ENCODE peak calls at places on chromosome 21, in four cellular contexts. One of them, this sample, is unnamed.

GRCh38 chr21:42346866-42347600 is 3.8 kb downstream of the TFF2 start:
- DNase-seq in HL-60: no peak
- DNase-seq in GM12878: no peak
- DNase-seq in K562: no peak
- DNase-seq in this sample: no peak

GRCh38 chr21:42088148-42088547 is 17.0 kb downstream of the UMODL1 start:
- DNase-seq in HL-60: no peak
- DNase-seq in GM12878: no peak
- DNase-seq in K562: no peak
- DNase-seq in this sample: no peak

GRCh38 chr21:15533618-15534017 is 196.2 kb upstream of the USP25 start:
- DNase-seq in HL-60: no peak
- DNase-seq in GM12878: no peak
- DNase-seq in K562: no peak
- DNase-seq in this sample: no peak

GRCh38 chr21:19468981-19469715 is 1065.6 kb upstream of the TMPRSS15 start:
- DNase-seq in HL-60: no peak
- DNase-seq in GM12878: no peak
- DNase-seq in K562: no peak
- DNase-seq in this sample: no peak

GRCh38 chr21:29342394-29342957 is 43.8 kb downstream of the BACH1 start:
- DNase-seq in HL-60: no peak
- DNase-seq in GM12878: peak; percentile 32
- DNase-seq in K562: no peak
- DNase-seq in this sample: no peak

GRCh38 chr21:38817371-38818335 is 11.9 kb downstream of the ETS2 start:
- DNase-seq in HL-60: no peak
- DNase-seq in GM12878: no peak
- DNase-seq in K562: no peak
- DNase-seq in this sample: no peak

GRCh38 chr21:44057960-44058651 is 46.0 kb downstream of the TRAPPC10 start:
- DNase-seq in HL-60: no peak
- DNase-seq in GM12878: no peak
- DNase-seq in K562: no peak
- DNase-seq in this sample: no peak

GRCh38 chr21:30227633-30228404 is 11.9 kb upstream of the CLDN8 start:
- DNase-seq in HL-60: no peak
- DNase-seq in GM12878: no peak
- DNase-seq in K562: peak; percentile 21
- DNase-seq in this sample: no peak

GRCh38 chr21:43865471-43866181 is 603 bp downstream of the AGPAT3 start:
- DNase-seq in HL-60: peak; percentile 40
- DNase-seq in GM12878: no peak
- DNase-seq in K562: peak; percentile 86
- DNase-seq in this sample: peak; percentile 59

GRCh38 chr21:42160950-42161225 is 58.1 kb upstream of the ABCG1 start:
- DNase-seq in HL-60: no peak
- DNase-seq in GM12878: no peak
- DNase-seq in K562: no peak
- DNase-seq in this sample: no peak

GRCh38 chr21:42670884-42671283 is 17.5 kb downstream of the PDE9A start:
- DNase-seq in HL-60: no peak
- DNase-seq in GM12878: no peak
- DNase-seq in K562: no peak
- DNase-seq in this sample: no peak

GRCh38 chr21:15667010-15667409 is 62.8 kb upstream of the USP25 start:
- DNase-seq in HL-60: no peak
- DNase-seq in GM12878: no peak
- DNase-seq in K562: no peak
- DNase-seq in this sample: no peak

GRCh38 chr21:36169465-36170128 is 13.0 kb downstream of the DOP1B start:
- DNase-seq in HL-60: peak; percentile 60
- DNase-seq in GM12878: no peak
- DNase-seq in K562: no peak
- DNase-seq in this sample: no peak
- TF ChIP-seq SPI1 in HL-60: peak; percentile 43
- TF ChIP-seq SPI1 in GM12878: no peak
- TF ChIP-seq SPI1 in K562: no peak
- TF ChIP-seq SPI1 in this sample: no peak

GRCh38 chr21:45067462-45068285 is 6.7 kb upstream of the ADARB1 start:
- DNase-seq in HL-60: no peak
- DNase-seq in GM12878: no peak
- DNase-seq in K562: peak; percentile 96
- DNase-seq in this sample: no peak
- TF ChIP-seq SPI1 in HL-60: no peak
- TF ChIP-seq SPI1 in GM12878: no peak
- TF ChIP-seq SPI1 in K562: no peak
- TF ChIP-seq SPI1 in this sample: no peak

DNA sequence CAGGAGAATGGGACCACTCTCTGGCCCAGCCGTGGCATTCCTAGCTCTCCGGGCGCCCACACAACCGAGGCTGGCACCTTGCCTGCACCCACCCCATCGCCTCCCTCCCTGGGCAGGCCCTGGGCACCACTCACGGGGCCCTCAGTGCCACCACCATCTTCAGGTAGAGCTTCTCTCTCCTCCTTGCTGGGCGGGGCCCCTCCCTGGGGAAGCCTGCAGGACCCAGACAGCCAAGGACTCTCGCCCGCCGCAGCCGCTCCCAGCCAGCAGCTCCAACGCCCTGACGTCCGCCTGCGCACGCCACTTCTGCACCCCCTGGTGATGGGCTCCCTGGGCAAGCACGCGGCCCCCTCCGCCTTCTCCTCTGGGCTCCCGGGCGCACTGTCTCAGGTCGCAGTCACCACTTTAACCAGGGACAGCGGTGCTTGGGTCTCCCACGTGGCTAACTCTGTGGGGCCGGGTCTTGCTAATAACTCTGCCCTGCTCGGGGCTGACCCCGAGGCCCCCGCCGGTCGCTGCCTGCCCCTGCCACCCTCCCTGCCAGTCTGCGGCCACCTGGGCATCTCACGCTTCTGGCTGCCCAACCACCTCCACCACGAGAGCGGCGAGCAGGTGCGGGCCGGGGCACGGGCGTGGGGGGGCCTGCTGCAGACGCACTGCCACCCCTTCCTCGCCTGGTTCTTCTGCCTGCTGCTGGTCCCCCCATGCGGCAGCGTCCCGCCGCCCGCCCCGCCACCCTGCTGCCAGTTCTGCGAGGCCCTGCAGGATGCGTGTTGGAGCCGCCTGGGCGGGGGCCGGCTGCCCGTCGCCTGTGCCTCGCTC is 51.3 kb downstream of the COL18A1 start:
- DNase-seq in HL-60: no peak
- DNase-seq in GM12878: no peak
- DNase-seq in K562: no peak
- DNase-seq in this sample: no peak
- TF ChIP-seq SPI1 in HL-60: no peak
- TF ChIP-seq SPI1 in GM12878: no peak
- TF ChIP-seq SPI1 in K562: no peak
- TF ChIP-seq SPI1 in this sample: no peak

DNA sequence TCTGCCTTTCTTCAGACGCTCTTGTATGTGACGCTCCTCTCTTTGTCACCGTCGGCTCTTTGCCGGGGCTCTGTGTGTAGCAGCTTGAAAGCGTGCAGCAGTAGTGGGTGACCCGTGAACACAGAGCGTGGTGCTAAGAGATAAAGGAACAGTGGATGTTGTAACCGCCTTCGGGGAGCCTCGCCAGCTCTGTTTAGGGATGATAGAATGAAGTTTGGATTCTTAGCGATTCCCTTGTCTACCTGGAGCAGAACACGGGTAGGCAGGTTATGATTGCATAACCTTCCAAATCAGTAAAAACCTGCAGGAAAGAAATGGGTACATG is 14.7 kb downstream of the HUNK start:
- DNase-seq in HL-60: no peak
- DNase-seq in GM12878: no peak
- DNase-seq in K562: peak; percentile 47
- DNase-seq in this sample: no peak
- TF ChIP-seq SPI1 in HL-60: no peak
- TF ChIP-seq SPI1 in GM12878: no peak
- TF ChIP-seq SPI1 in K562: no peak
- TF ChIP-seq SPI1 in this sample: no peak

GRCh38 chr21:37551406-37552355 is 185.1 kb downstream of the DYRK1A start:
- DNase-seq in HL-60: no peak
- DNase-seq in GM12878: no peak
- DNase-seq in K562: no peak
- DNase-seq in this sample: no peak
- TF ChIP-seq SPI1 in HL-60: no peak
- TF ChIP-seq SPI1 in GM12878: no peak
- TF ChIP-seq SPI1 in K562: no peak
- TF ChIP-seq SPI1 in this sample: no peak

DNA sequence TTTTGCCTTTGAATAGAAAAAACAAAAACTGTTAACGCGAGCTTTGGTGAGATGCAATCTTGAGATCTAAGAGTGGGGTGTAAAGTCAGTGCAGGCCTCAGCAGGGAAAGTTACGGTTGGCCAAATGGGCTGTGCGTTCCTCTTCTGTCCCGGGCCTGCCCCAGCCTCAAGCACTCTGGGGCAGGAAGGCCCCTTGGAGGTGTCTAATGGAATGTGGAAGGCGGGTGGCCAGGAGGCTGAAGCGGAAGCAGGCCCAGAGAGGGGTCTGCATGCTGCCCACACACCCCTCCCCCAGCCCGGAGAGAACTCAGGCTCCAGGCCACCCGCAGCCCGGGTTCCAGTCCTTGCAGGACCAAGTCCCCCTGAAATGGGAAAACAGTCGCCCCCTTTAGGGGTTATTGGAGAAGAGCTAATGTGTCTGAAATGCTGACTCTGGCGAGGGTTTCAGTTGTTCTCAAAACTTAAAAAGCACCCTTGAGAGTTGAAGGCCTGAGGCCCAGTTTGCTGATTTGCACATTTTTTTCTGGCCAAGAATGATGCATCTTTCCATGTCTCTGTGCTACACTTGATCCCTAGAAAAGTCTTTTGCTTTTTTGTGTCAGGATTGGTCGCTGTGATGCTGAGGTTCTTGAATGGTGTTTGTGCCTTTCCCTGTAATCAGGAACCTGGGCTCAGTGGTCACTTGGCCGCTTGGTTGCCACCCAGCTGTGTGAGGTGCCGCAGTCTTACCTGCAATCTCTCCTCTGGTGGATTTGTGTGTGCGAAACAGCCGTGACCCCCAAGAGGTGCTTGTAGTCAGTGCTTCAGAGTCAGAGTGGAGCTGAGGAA is 2.0 kb downstream of the COL18A1 start:
- DNase-seq in HL-60: no peak
- DNase-seq in GM12878: no peak
- DNase-seq in K562: no peak
- DNase-seq in this sample: no peak
- TF ChIP-seq SPI1 in HL-60: no peak
- TF ChIP-seq SPI1 in GM12878: no peak
- TF ChIP-seq SPI1 in K562: no peak
- TF ChIP-seq SPI1 in this sample: no peak

This sample was measured in GM12891.